ENCODE peak calls at places on chromosomes 11 and 22, in ten cellular contexts. One of them, this sample, is unnamed. For H3K36me3 and H3K27me3, the result is how much of the 10 kb centered on the place peaks cover.

GRCh38 chr11:1553808-1554594 is 18.1 kb downstream of the DUSP8 start:
- DNase-seq in lower lobe of right lung: peak
- DNase-seq in pancreas: peak
- DNase-seq in MG63: no peak
- DNase-seq in adipocyte: no peak
- DNase-seq in NT2/D1: no peak
- DNase-seq in Caco-2: peak
- DNase-seq in psoas muscle: no peak
- DNase-seq in keratinocyte: no peak
- DNase-seq in body of pancreas: peak
- DNase-seq in this sample: peak

GRCh38 chr11:64638017-64638664 is 47.1 kb downstream of the SLC22A12 start:
- DNase-seq in lower lobe of right lung: no peak
- DNase-seq in pancreas: no peak
- DNase-seq in MG63: no peak
- DNase-seq in adipocyte: no peak
- DNase-seq in NT2/D1: no peak
- DNase-seq in Caco-2: no peak
- DNase-seq in psoas muscle: no peak
- DNase-seq in keratinocyte: no peak
- DNase-seq in body of pancreas: no peak
- DNase-seq in this sample: peak

GRCh38 chr22:19040581-19041402 is 81.4 kb downstream of the DGCR2 start:
- DNase-seq in lower lobe of right lung: peak
- DNase-seq in pancreas: no peak
- DNase-seq in MG63: no peak
- DNase-seq in adipocyte: no peak
- DNase-seq in NT2/D1: no peak
- DNase-seq in Caco-2: no peak
- DNase-seq in psoas muscle: peak
- DNase-seq in keratinocyte: no peak
- DNase-seq in body of pancreas: no peak
- DNase-seq in this sample: peak

GRCh38 chr11:124086447-124086846 is 28.8 kb upstream of the VWA5A start:
- DNase-seq in lower lobe of right lung: no peak
- DNase-seq in pancreas: no peak
- DNase-seq in MG63: peak
- DNase-seq in adipocyte: no peak
- DNase-seq in NT2/D1: no peak
- DNase-seq in Caco-2: no peak
- DNase-seq in psoas muscle: no peak
- DNase-seq in keratinocyte: no peak
- DNase-seq in body of pancreas: peak
- DNase-seq in this sample: peak

GRCh38 chr22:38740754-38741153 is 15.0 kb downstream of the SUN2 start:
- DNase-seq in lower lobe of right lung: no peak
- DNase-seq in pancreas: no peak
- DNase-seq in MG63: no peak
- DNase-seq in adipocyte: no peak
- DNase-seq in NT2/D1: no peak
- DNase-seq in Caco-2: no peak
- DNase-seq in psoas muscle: peak
- DNase-seq in keratinocyte: no peak
- DNase-seq in body of pancreas: no peak
- DNase-seq in this sample: peak

GRCh38 chr11:70712471-70712870 is 314.1 kb downstream of the CTTN start:
- DNase-seq in lower lobe of right lung: no peak
- DNase-seq in pancreas: no peak
- DNase-seq in MG63: no peak
- DNase-seq in adipocyte: peak
- DNase-seq in NT2/D1: no peak
- DNase-seq in Caco-2: no peak
- DNase-seq in psoas muscle: no peak
- DNase-seq in keratinocyte: no peak
- DNase-seq in body of pancreas: no peak
- DNase-seq in this sample: peak

GRCh38 chr22:43263645-43264514 is 76.9 kb upstream of the TTLL12 start:
- DNase-seq in lower lobe of right lung: peak
- DNase-seq in pancreas: peak
- DNase-seq in MG63: no peak
- DNase-seq in adipocyte: peak
- DNase-seq in NT2/D1: no peak
- DNase-seq in Caco-2: no peak
- DNase-seq in psoas muscle: peak
- DNase-seq in keratinocyte: no peak
- DNase-seq in body of pancreas: peak
- DNase-seq in this sample: no peak

GRCh38 chr11:110886241-110886640 is 174.0 kb upstream of the ARHGAP20 start:
- DNase-seq in lower lobe of right lung: no peak
- DNase-seq in pancreas: no peak
- DNase-seq in MG63: no peak
- DNase-seq in adipocyte: no peak
- DNase-seq in NT2/D1: no peak
- DNase-seq in Caco-2: no peak
- DNase-seq in psoas muscle: no peak
- DNase-seq in keratinocyte: no peak
- DNase-seq in body of pancreas: no peak
- DNase-seq in this sample: no peak

GRCh38 chr11:61700221-61700620 is 20.0 kb downstream of the DAGLA start:
- DNase-seq in lower lobe of right lung: peak
- DNase-seq in pancreas: peak
- DNase-seq in MG63: peak
- DNase-seq in adipocyte: peak
- DNase-seq in NT2/D1: no peak
- DNase-seq in Caco-2: no peak
- DNase-seq in psoas muscle: no peak
- DNase-seq in keratinocyte: no peak
- DNase-seq in body of pancreas: peak
- DNase-seq in this sample: no peak

GRCh38 chr11:69320756-69321741 is 27.1 kb downstream of the MYEOV start:
- DNase-seq in lower lobe of right lung: no peak
- DNase-seq in pancreas: no peak
- DNase-seq in MG63: no peak
- DNase-seq in adipocyte: peak
- DNase-seq in NT2/D1: no peak
- DNase-seq in Caco-2: no peak
- DNase-seq in psoas muscle: no peak
- DNase-seq in keratinocyte: no peak
- DNase-seq in body of pancreas: no peak
- DNase-seq in this sample: no peak

GRCh38 chr11:75996523-75997272 is 181.7 kb downstream of the UVRAG start:
- DNase-seq in lower lobe of right lung: no peak
- DNase-seq in pancreas: no peak
- DNase-seq in MG63: no peak
- DNase-seq in adipocyte: no peak
- DNase-seq in NT2/D1: no peak
- DNase-seq in Caco-2: no peak
- DNase-seq in psoas muscle: no peak
- DNase-seq in keratinocyte: no peak
- DNase-seq in body of pancreas: no peak
- DNase-seq in this sample: no peak

GRCh38 chr22:40449676-40450035 is 79.3 kb downstream of the SGSM3 start:
- DNase-seq in lower lobe of right lung: no peak
- DNase-seq in pancreas: no peak
- DNase-seq in MG63: peak
- DNase-seq in adipocyte: peak
- DNase-seq in NT2/D1: no peak
- DNase-seq in Caco-2: no peak
- DNase-seq in psoas muscle: no peak
- DNase-seq in keratinocyte: no peak
- DNase-seq in body of pancreas: no peak
- DNase-seq in this sample: no peak

GRCh38 chr11:105229257-105229656 is 89.7 kb upstream of the CARD18 start:
- DNase-seq in lower lobe of right lung: no peak
- DNase-seq in pancreas: no peak
- DNase-seq in MG63: no peak
- DNase-seq in adipocyte: peak
- DNase-seq in NT2/D1: no peak
- DNase-seq in Caco-2: no peak
- DNase-seq in psoas muscle: no peak
- DNase-seq in keratinocyte: no peak
- DNase-seq in body of pancreas: no peak
- DNase-seq in this sample: no peak

GRCh38 chr22:43654271-43654670 is 157.8 kb downstream of the EFCAB6 start:
- DNase-seq in lower lobe of right lung: no peak
- DNase-seq in pancreas: no peak
- DNase-seq in MG63: no peak
- DNase-seq in adipocyte: no peak
- DNase-seq in NT2/D1: no peak
- DNase-seq in Caco-2: no peak
- DNase-seq in psoas muscle: no peak
- DNase-seq in keratinocyte: no peak
- DNase-seq in body of pancreas: no peak
- DNase-seq in this sample: no peak

GRCh38 chr11:12467610-12468009 is 90.2 kb downstream of the PARVA start:
- DNase-seq in lower lobe of right lung: no peak
- DNase-seq in pancreas: no peak
- DNase-seq in MG63: no peak
- DNase-seq in adipocyte: no peak
- DNase-seq in NT2/D1: no peak
- DNase-seq in Caco-2: no peak
- DNase-seq in psoas muscle: no peak
- DNase-seq in keratinocyte: no peak
- DNase-seq in body of pancreas: no peak
- DNase-seq in this sample: no peak

GRCh38 chr11:46055371-46055770 is 65.9 kb downstream of the PHF21A start:
- DNase-seq in lower lobe of right lung: no peak
- DNase-seq in pancreas: no peak
- DNase-seq in MG63: peak
- DNase-seq in adipocyte: peak
- DNase-seq in NT2/D1: peak
- DNase-seq in Caco-2: no peak
- DNase-seq in psoas muscle: no peak
- DNase-seq in keratinocyte: no peak
- DNase-seq in body of pancreas: no peak
- DNase-seq in this sample: peak

GRCh38 chr11:69327741-69328191 is 33.8 kb downstream of the MYEOV start:
- DNase-seq in lower lobe of right lung: no peak
- DNase-seq in pancreas: no peak
- DNase-seq in MG63: no peak
- DNase-seq in adipocyte: no peak
- DNase-seq in NT2/D1: no peak
- DNase-seq in Caco-2: no peak
- DNase-seq in psoas muscle: no peak
- DNase-seq in keratinocyte: no peak
- DNase-seq in body of pancreas: no peak
- DNase-seq in this sample: peak

GRCh38 chr11:3357994-3358676 is 20.8 kb downstream of the ZNF195 start:
- DNase-seq in lower lobe of right lung: no peak
- DNase-seq in pancreas: no peak
- DNase-seq in MG63: no peak
- DNase-seq in adipocyte: no peak
- DNase-seq in NT2/D1: no peak
- DNase-seq in Caco-2: no peak
- DNase-seq in psoas muscle: no peak
- DNase-seq in keratinocyte: no peak
- DNase-seq in body of pancreas: no peak
- DNase-seq in this sample: no peak

GRCh38 chr11:10390375-10390774 is 64.7 kb upstream of the AMPD3 start:
- DNase-seq in lower lobe of right lung: no peak
- DNase-seq in pancreas: no peak
- DNase-seq in MG63: peak
- DNase-seq in adipocyte: peak
- DNase-seq in NT2/D1: no peak
- DNase-seq in Caco-2: no peak
- DNase-seq in psoas muscle: no peak
- DNase-seq in keratinocyte: no peak
- DNase-seq in body of pancreas: no peak
- DNase-seq in this sample: no peak
- H3K4me3 ChIP-seq in lower lobe of right lung: no peak
- H3K4me3 ChIP-seq in pancreas: no peak
- H3K4me3 ChIP-seq in MG63: no peak
- H3K4me3 ChIP-seq in adipocyte: no peak
- H3K4me3 ChIP-seq in NT2/D1: no peak
- H3K4me3 ChIP-seq in Caco-2: no peak
- H3K4me3 ChIP-seq in psoas muscle: no peak
- H3K4me3 ChIP-seq in keratinocyte: no peak
- H3K4me3 ChIP-seq in body of pancreas: no peak
- H3K4me3 ChIP-seq in this sample: no peak

DNA sequence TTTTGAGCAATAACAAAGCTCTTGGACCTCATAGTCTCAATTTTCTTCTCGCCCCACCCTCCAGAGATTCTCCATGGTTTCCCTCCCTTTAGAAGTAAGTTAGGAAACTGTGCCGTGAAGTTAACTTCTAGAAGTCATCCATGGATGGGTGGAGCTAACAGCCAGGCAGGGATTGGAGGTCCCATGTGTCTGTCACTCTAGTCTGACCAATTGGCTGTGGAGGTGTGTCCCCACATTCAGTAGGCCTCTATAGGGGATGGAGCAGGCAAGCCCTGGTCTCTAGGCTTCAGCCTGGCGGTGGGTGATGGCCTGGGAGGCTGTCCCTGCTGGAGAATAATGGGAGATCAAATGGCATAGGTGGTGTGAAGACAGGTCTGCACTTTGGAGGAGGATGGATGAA is 50.7 kb downstream of the TP53I11 start:
- DNase-seq in lower lobe of right lung: no peak
- DNase-seq in pancreas: no peak
- DNase-seq in MG63: peak
- DNase-seq in adipocyte: peak
- DNase-seq in NT2/D1: peak
- DNase-seq in Caco-2: peak
- DNase-seq in psoas muscle: no peak
- DNase-seq in keratinocyte: no peak
- DNase-seq in body of pancreas: no peak
- DNase-seq in this sample: peak
- H3K36me3 ChIP-seq in lower lobe of right lung: under half
- H3K36me3 ChIP-seq in pancreas: under half
- H3K36me3 ChIP-seq in MG63: under half
- H3K36me3 ChIP-seq in adipocyte: under half
- H3K36me3 ChIP-seq in NT2/D1: under half
- H3K36me3 ChIP-seq in Caco-2: under half
- H3K36me3 ChIP-seq in psoas muscle: under half
- H3K36me3 ChIP-seq in keratinocyte: under half
- H3K36me3 ChIP-seq in body of pancreas: under half
- H3K36me3 ChIP-seq in this sample: under half

DNA sequence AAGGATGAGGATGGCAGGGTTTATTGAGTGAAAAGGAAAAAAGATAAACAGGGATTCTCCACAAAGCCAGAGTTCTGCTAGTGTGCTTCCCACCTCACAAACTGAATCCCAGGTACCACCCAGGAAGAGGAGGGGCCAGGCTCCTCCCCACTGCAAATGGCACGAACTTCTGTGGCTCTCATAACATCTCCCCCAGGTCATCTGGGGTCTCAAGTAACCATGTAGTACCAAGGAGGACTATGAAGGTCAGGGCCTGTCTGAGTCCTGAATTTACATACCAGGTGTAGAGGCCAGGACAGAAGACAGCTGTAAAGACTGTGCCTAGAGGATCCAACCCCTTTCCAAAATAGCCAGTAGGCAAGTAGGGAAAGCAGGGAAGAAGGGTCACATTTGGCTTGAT is 25.7 kb upstream of the GNAZ start:
- DNase-seq in lower lobe of right lung: no peak
- DNase-seq in pancreas: no peak
- DNase-seq in MG63: no peak
- DNase-seq in adipocyte: no peak
- DNase-seq in NT2/D1: no peak
- DNase-seq in Caco-2: no peak
- DNase-seq in psoas muscle: no peak
- DNase-seq in keratinocyte: no peak
- DNase-seq in body of pancreas: no peak
- DNase-seq in this sample: no peak
- H3K27me3 ChIP-seq in lower lobe of right lung: under half
- H3K27me3 ChIP-seq in pancreas: under half
- H3K27me3 ChIP-seq in MG63: under half
- H3K27me3 ChIP-seq in adipocyte: under half
- H3K27me3 ChIP-seq in NT2/D1: under half
- H3K27me3 ChIP-seq in Caco-2: under half
- H3K27me3 ChIP-seq in psoas muscle: under half
- H3K27me3 ChIP-seq in keratinocyte: under half
- H3K27me3 ChIP-seq in body of pancreas: under half
- H3K27me3 ChIP-seq in this sample: under half

GRCh38 chr22:46159777-46160176 is 9.5 kb downstream of the PPARA start:
- DNase-seq in lower lobe of right lung: no peak
- DNase-seq in pancreas: no peak
- DNase-seq in MG63: peak
- DNase-seq in adipocyte: no peak
- DNase-seq in NT2/D1: no peak
- DNase-seq in Caco-2: no peak
- DNase-seq in psoas muscle: no peak
- DNase-seq in keratinocyte: no peak
- DNase-seq in body of pancreas: no peak
- DNase-seq in this sample: no peak
- H3K4me3 ChIP-seq in lower lobe of right lung: no peak
- H3K4me3 ChIP-seq in pancreas: no peak
- H3K4me3 ChIP-seq in MG63: no peak
- H3K4me3 ChIP-seq in adipocyte: no peak
- H3K4me3 ChIP-seq in NT2/D1: no peak
- H3K4me3 ChIP-seq in Caco-2: no peak
- H3K4me3 ChIP-seq in psoas muscle: no peak
- H3K4me3 ChIP-seq in keratinocyte: no peak
- H3K4me3 ChIP-seq in body of pancreas: no peak
- H3K4me3 ChIP-seq in this sample: no peak

This sample was measured in H7.